ENCODE peak calls at places on chromosomes 7 and 10, in six cellular contexts. One of them, this sample, is unnamed.

GRCh38 chr10:129929343-129930297 is 34.5 kb downstream of the EBF3 start:
- DNase-seq in neuronal stem cell: no peak
- DNase-seq in transverse colon: no peak
- DNase-seq in Panc1: no peak
- DNase-seq in choroid plexus epithelial cell: no peak
- DNase-seq in kidney: no peak
- DNase-seq in this sample: no peak

GRCh38 chr7:123024989-123025758 is 29.7 kb upstream of the TAS2R16 start:
- DNase-seq in transverse colon: no peak
- DNase-seq in choroid plexus epithelial cell: peak; percentile 95
- DNase-seq in kidney: no peak
- DNase-seq in neuronal stem cell: no peak
- DNase-seq in Panc1: no peak
- DNase-seq in this sample: no peak

GRCh38 chr10:113005380-113005779 is 55.3 kb downstream of the TCF7L2 start:
- DNase-seq in choroid plexus epithelial cell: no peak
- DNase-seq in Panc1: no peak
- DNase-seq in neuronal stem cell: no peak
- DNase-seq in kidney: no peak
- DNase-seq in transverse colon: no peak
- DNase-seq in this sample: no peak

GRCh38 chr10:46558411-46559185 is 2.1 kb upstream of the GPRIN2 start:
- DNase-seq in choroid plexus epithelial cell: no peak
- DNase-seq in Panc1: no peak
- DNase-seq in transverse colon: peak; percentile 23
- DNase-seq in kidney: peak; percentile 64
- DNase-seq in neuronal stem cell: no peak
- DNase-seq in this sample: peak; percentile 56

GRCh38 chr7:34191041-34191440 is 285.7 kb downstream of the BMPER start:
- DNase-seq in Panc1: no peak
- DNase-seq in transverse colon: no peak
- DNase-seq in kidney: no peak
- DNase-seq in choroid plexus epithelial cell: no peak
- DNase-seq in neuronal stem cell: no peak
- DNase-seq in this sample: no peak

GRCh38 chr7:44772867-44773266 is 23.6 kb upstream of the PPIA start:
- DNase-seq in Panc1: no peak
- DNase-seq in choroid plexus epithelial cell: no peak
- DNase-seq in neuronal stem cell: no peak
- DNase-seq in kidney: no peak
- DNase-seq in transverse colon: no peak
- DNase-seq in this sample: no peak

GRCh38 chr10:125159486-125159931 is 854 bp downstream of the CTBP2 start:
- DNase-seq in transverse colon: no peak
- DNase-seq in kidney: peak; percentile 75
- DNase-seq in Panc1: no peak
- DNase-seq in neuronal stem cell: no peak
- DNase-seq in choroid plexus epithelial cell: no peak
- DNase-seq in this sample: peak; percentile 63

GRCh38 chr10:56605043-56605442 is 244.0 kb upstream of the ZWINT start:
- DNase-seq in transverse colon: no peak
- DNase-seq in choroid plexus epithelial cell: no peak
- DNase-seq in Panc1: no peak
- DNase-seq in kidney: peak; percentile 33
- DNase-seq in neuronal stem cell: no peak
- DNase-seq in this sample: no peak

GRCh38 chr7:30764030-30764991 is 6.9 kb upstream of the MINDY4 start:
- DNase-seq in choroid plexus epithelial cell: peak; percentile 95
- DNase-seq in transverse colon: no peak
- DNase-seq in neuronal stem cell: no peak
- DNase-seq in Panc1: no peak
- DNase-seq in kidney: no peak
- DNase-seq in this sample: peak; percentile 82

GRCh38 chr10:1171182-1171581 is 115.0 kb downstream of the WDR37 start:
- DNase-seq in kidney: peak; percentile 18
- DNase-seq in neuronal stem cell: no peak
- DNase-seq in transverse colon: no peak
- DNase-seq in choroid plexus epithelial cell: no peak
- DNase-seq in Panc1: no peak
- DNase-seq in this sample: no peak

GRCh38 chr10:15725603-15726002 is 5.9 kb upstream of the ITGA8 start:
- DNase-seq in kidney: no peak
- DNase-seq in choroid plexus epithelial cell: peak; percentile 82
- DNase-seq in neuronal stem cell: no peak
- DNase-seq in transverse colon: peak; percentile 12
- DNase-seq in Panc1: no peak
- DNase-seq in this sample: no peak

GRCh38 chr10:13262433-13262832 is 28.3 kb upstream of the UCMA start:
- DNase-seq in choroid plexus epithelial cell: no peak
- DNase-seq in transverse colon: no peak
- DNase-seq in neuronal stem cell: no peak
- DNase-seq in kidney: no peak
- DNase-seq in Panc1: no peak
- DNase-seq in this sample: no peak

GRCh38 chr10:87531908-87532622 is 27.4 kb downstream of the MINPP1 start:
- DNase-seq in neuronal stem cell: no peak
- DNase-seq in kidney: no peak
- DNase-seq in choroid plexus epithelial cell: peak; percentile 92
- DNase-seq in Panc1: no peak
- DNase-seq in transverse colon: no peak
- DNase-seq in this sample: no peak

GRCh38 chr7:151378011-151378410 is 31.8 kb downstream of the WDR86 start:
- DNase-seq in neuronal stem cell: no peak
- DNase-seq in Panc1: no peak
- DNase-seq in kidney: no peak
- DNase-seq in choroid plexus epithelial cell: no peak
- DNase-seq in transverse colon: no peak
- DNase-seq in this sample: no peak

GRCh38 chr10:28839600-28840007 is 162.3 kb downstream of the BAMBI start:
- DNase-seq in kidney: no peak
- DNase-seq in Panc1: no peak
- DNase-seq in neuronal stem cell: no peak
- DNase-seq in choroid plexus epithelial cell: peak; percentile 76
- DNase-seq in transverse colon: no peak
- DNase-seq in this sample: no peak

GRCh38 chr7:45067582-45067981 is 21.2 kb downstream of the NACAD start:
- DNase-seq in kidney: no peak
- DNase-seq in transverse colon: no peak
- DNase-seq in Panc1: no peak
- DNase-seq in choroid plexus epithelial cell: no peak
- DNase-seq in neuronal stem cell: no peak
- DNase-seq in this sample: peak; percentile 40

GRCh38 chr7:154598864-154599263 is 404.1 kb downstream of the PAXIP1 start:
- DNase-seq in choroid plexus epithelial cell: no peak
- DNase-seq in neuronal stem cell: no peak
- DNase-seq in kidney: no peak
- DNase-seq in Panc1: no peak
- DNase-seq in transverse colon: no peak
- DNase-seq in this sample: no peak

GRCh38 chr7:130921391-130922180 is 187.6 kb upstream of the KLF14 start:
- DNase-seq in Panc1: no peak
- DNase-seq in transverse colon: peak; percentile 61
- DNase-seq in kidney: peak; percentile 91
- DNase-seq in neuronal stem cell: peak; percentile 82
- DNase-seq in choroid plexus epithelial cell: peak; percentile 94
- DNase-seq in this sample: peak; percentile 92

GRCh38 chr7:21154592-21154991 is 273.3 kb upstream of the SP4 start:
- DNase-seq in transverse colon: peak; percentile 15
- DNase-seq in neuronal stem cell: no peak
- DNase-seq in choroid plexus epithelial cell: no peak
- DNase-seq in kidney: no peak
- DNase-seq in Panc1: no peak
- DNase-seq in this sample: no peak

DNA sequence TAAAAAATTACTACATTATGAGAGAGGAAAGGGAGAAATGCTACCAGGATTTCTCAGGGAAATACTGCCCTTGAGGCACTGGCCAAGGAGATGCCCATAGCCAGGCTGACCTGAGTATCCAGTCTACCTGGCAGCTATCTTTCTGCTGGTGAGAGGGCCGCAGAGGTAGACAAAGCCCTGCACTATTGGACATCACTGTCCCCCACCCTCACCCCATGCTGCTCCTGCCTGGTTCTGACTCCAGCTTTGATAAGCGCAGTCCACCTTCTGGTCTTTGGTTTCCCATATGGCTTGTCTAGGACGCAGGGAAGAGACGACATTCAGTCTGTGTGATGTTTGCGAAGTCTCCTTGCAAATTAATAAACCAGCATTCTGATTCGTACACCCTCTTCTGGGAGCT is 3.7 kb downstream of the ITPRIP start:
- DNase-seq in kidney: no peak
- DNase-seq in transverse colon: no peak
- DNase-seq in choroid plexus epithelial cell: no peak
- DNase-seq in neuronal stem cell: no peak
- DNase-seq in Panc1: no peak
- DNase-seq in this sample: no peak
- H3K4me3 ChIP-seq in kidney: no peak overlapping the region
- H3K4me3 ChIP-seq in transverse colon: no peak overlapping the region
- H3K4me3 ChIP-seq in choroid plexus epithelial cell: peak overlapping the region; percentile 98
- H3K4me3 ChIP-seq in neuronal stem cell: no peak overlapping the region
- H3K4me3 ChIP-seq in Panc1: no peak overlapping the region
- H3K4me3 ChIP-seq in this sample: no peak overlapping the region

GRCh38 chr10:133129854-133130495 is 30.0 kb upstream of the KNDC1 start:
- DNase-seq in kidney: peak; percentile 67
- DNase-seq in Panc1: no peak
- DNase-seq in transverse colon: no peak
- DNase-seq in choroid plexus epithelial cell: no peak
- DNase-seq in neuronal stem cell: no peak
- DNase-seq in this sample: no peak

GRCh38 chr10:133127291-133128125 is 32.5 kb upstream of the KNDC1 start:
- DNase-seq in choroid plexus epithelial cell: no peak
- DNase-seq in neuronal stem cell: no peak
- DNase-seq in kidney: peak; percentile 61
- DNase-seq in Panc1: no peak
- DNase-seq in transverse colon: peak; percentile 7
- DNase-seq in this sample: no peak

GRCh38 chr10:133126431-133127290 is 33.4 kb upstream of the KNDC1 start:
- DNase-seq in choroid plexus epithelial cell: no peak
- DNase-seq in Panc1: no peak
- DNase-seq in kidney: peak; percentile 71
- DNase-seq in neuronal stem cell: no peak
- DNase-seq in transverse colon: peak; percentile 6
- DNase-seq in this sample: no peak

GRCh38 chr10:133129151-133129853 is 30.7 kb upstream of the KNDC1 start:
- DNase-seq in transverse colon: no peak
- DNase-seq in Panc1: no peak
- DNase-seq in kidney: peak; percentile 64
- DNase-seq in choroid plexus epithelial cell: no peak
- DNase-seq in neuronal stem cell: no peak
- DNase-seq in this sample: no peak

GRCh38 chr10:133128126-133129081 is 31.6 kb upstream of the KNDC1 start:
- DNase-seq in choroid plexus epithelial cell: no peak
- DNase-seq in transverse colon: peak; percentile 5
- DNase-seq in kidney: peak; percentile 75
- DNase-seq in neuronal stem cell: no peak
- DNase-seq in Panc1: no peak
- DNase-seq in this sample: no peak
- H3K4me3 ChIP-seq in choroid plexus epithelial cell: no peak overlapping the region
- H3K4me3 ChIP-seq in transverse colon: no peak overlapping the region
- H3K4me3 ChIP-seq in kidney: no peak overlapping the region
- H3K4me3 ChIP-seq in neuronal stem cell: no peak overlapping the region
- H3K4me3 ChIP-seq in Panc1: no peak overlapping the region
- H3K4me3 ChIP-seq in this sample: no peak overlapping the region

GRCh38 chr10:101287183-101287830 is 58.0 kb upstream of the LBX1 start:
- DNase-seq in choroid plexus epithelial cell: no peak
- DNase-seq in kidney: no peak
- DNase-seq in Panc1: no peak
- DNase-seq in neuronal stem cell: no peak
- DNase-seq in transverse colon: no peak
- DNase-seq in this sample: no peak
- H3K4me3 ChIP-seq in choroid plexus epithelial cell: no peak overlapping the region
- H3K4me3 ChIP-seq in kidney: no peak overlapping the region
- H3K4me3 ChIP-seq in Panc1: no peak overlapping the region
- H3K4me3 ChIP-seq in neuronal stem cell: no peak overlapping the region
- H3K4me3 ChIP-seq in transverse colon: no peak overlapping the region
- H3K4me3 ChIP-seq in this sample: no peak overlapping the region

GRCh38 chr10:21498416-21498815 is 27.1 kb downstream of the SKIDA1 start:
- DNase-seq in Panc1: no peak
- DNase-seq in neuronal stem cell: no peak
- DNase-seq in kidney: no peak
- DNase-seq in choroid plexus epithelial cell: no peak
- DNase-seq in transverse colon: no peak
- DNase-seq in this sample: no peak

GRCh38 chr10:21500578-21500910 is 24.9 kb downstream of the SKIDA1 start:
- DNase-seq in neuronal stem cell: no peak
- DNase-seq in choroid plexus epithelial cell: no peak
- DNase-seq in transverse colon: no peak
- DNase-seq in kidney: no peak
- DNase-seq in Panc1: no peak
- DNase-seq in this sample: no peak

GRCh38 chr10:21499910-21500577 is 25.4 kb downstream of the SKIDA1 start:
- DNase-seq in kidney: peak; percentile 77
- DNase-seq in Panc1: no peak
- DNase-seq in choroid plexus epithelial cell: no peak
- DNase-seq in transverse colon: no peak
- DNase-seq in neuronal stem cell: no peak
- DNase-seq in this sample: no peak

GRCh38 chr10:21498977-21499376 is 26.5 kb downstream of the SKIDA1 start:
- DNase-seq in kidney: no peak
- DNase-seq in choroid plexus epithelial cell: no peak
- DNase-seq in Panc1: no peak
- DNase-seq in neuronal stem cell: no peak
- DNase-seq in transverse colon: no peak
- DNase-seq in this sample: no peak

GRCh38 chr10:21499580-21499909 is 25.9 kb downstream of the SKIDA1 start:
- DNase-seq in Panc1: no peak
- DNase-seq in choroid plexus epithelial cell: no peak
- DNase-seq in transverse colon: no peak
- DNase-seq in kidney: no peak
- DNase-seq in neuronal stem cell: no peak
- DNase-seq in this sample: no peak
- H3K4me3 ChIP-seq in Panc1: no peak overlapping the region
- H3K4me3 ChIP-seq in choroid plexus epithelial cell: no peak overlapping the region
- H3K4me3 ChIP-seq in transverse colon: no peak overlapping the region
- H3K4me3 ChIP-seq in kidney: peak overlapping the region; percentile 27
- H3K4me3 ChIP-seq in neuronal stem cell: peak overlapping the region; percentile 66
- H3K4me3 ChIP-seq in this sample: no peak overlapping the region

GRCh38 chr10:75395955-75396860 is 5.4 kb downstream of the ZNF503 start:
- DNase-seq in kidney: peak; percentile 76
- DNase-seq in choroid plexus epithelial cell: no peak
- DNase-seq in neuronal stem cell: peak; percentile 38
- DNase-seq in transverse colon: peak; percentile 33
- DNase-seq in Panc1: no peak
- DNase-seq in this sample: peak; percentile 66

GRCh38 chr10:75396861-75397570 is 4.5 kb downstream of the ZNF503 start:
- DNase-seq in neuronal stem cell: peak; percentile 38
- DNase-seq in kidney: peak; percentile 83
- DNase-seq in Panc1: no peak
- DNase-seq in transverse colon: peak; percentile 20
- DNase-seq in choroid plexus epithelial cell: no peak
- DNase-seq in this sample: no peak

GRCh38 chr10:75397571-75397921 is 4.0 kb downstream of the ZNF503 start:
- DNase-seq in Panc1: no peak
- DNase-seq in transverse colon: no peak
- DNase-seq in neuronal stem cell: peak; percentile 20
- DNase-seq in kidney: peak; percentile 34
- DNase-seq in choroid plexus epithelial cell: no peak
- DNase-seq in this sample: no peak

GRCh38 chr10:75392744-75393143 is 8.8 kb downstream of the ZNF503 start:
- DNase-seq in Panc1: no peak
- DNase-seq in transverse colon: no peak
- DNase-seq in choroid plexus epithelial cell: no peak
- DNase-seq in kidney: no peak
- DNase-seq in neuronal stem cell: no peak
- DNase-seq in this sample: no peak

GRCh38 chr10:75395171-75395954 is 6.2 kb downstream of the ZNF503 start:
- DNase-seq in transverse colon: peak; percentile 58
- DNase-seq in Panc1: no peak
- DNase-seq in kidney: peak; percentile 88
- DNase-seq in neuronal stem cell: peak; percentile 73
- DNase-seq in choroid plexus epithelial cell: no peak
- DNase-seq in this sample: no peak
- H3K4me3 ChIP-seq in transverse colon: peak overlapping the region; percentile 13
- H3K4me3 ChIP-seq in Panc1: peak overlapping the region; percentile 61
- H3K4me3 ChIP-seq in kidney: peak overlapping the region; percentile 70
- H3K4me3 ChIP-seq in neuronal stem cell: no peak overlapping the region
- H3K4me3 ChIP-seq in choroid plexus epithelial cell: peak overlapping the region; percentile 46
- H3K4me3 ChIP-seq in this sample: peak overlapping the region; percentile 95

This sample was measured in ascending aorta.